ENCODE peak calls at places on chromosomes 6 and 20, in five cellular contexts. R, Y, S, D and W are unnamed samples.

GRCh38 chr6:30810813-30811329 is 66.5 kb upstream of the IER3 start:
- DNase-seq in D (no peak), R (no peak), Y (no peak), S (no peak), W (no peak)

GRCh38 chr6:161137320-161137719 is 136.5 kb downstream of the AGPAT4 start:
- DNase-seq in Y (no peak), S (no peak), R (no peak), D (no peak), W (no peak)

GRCh38 chr6:75337805-75338204 is 53.2 kb upstream of the TMEM30A start:
- DNase-seq in Y (no peak), R (no peak), S (no peak), D (no peak), W (peak)

GRCh38 chr6:54431466-54431865 is 123.2 kb downstream of the TINAG start:
- DNase-seq in S (no peak), D (no peak), Y (no peak), R (peak), W (peak)

GRCh38 chr6:106084106-106084963 is 1.8 kb upstream of the PRDM1 start:
- DNase-seq in S (no peak), R (peak), D (no peak), Y (no peak), W (peak)

GRCh38 chr6:17271628-17272027 is 9.5 kb upstream of the RBM24 start:
- DNase-seq in R (no peak), D (no peak), S (no peak), Y (no peak), W (no peak)

GRCh38 chr6:75234126-75234865 is 9.3 kb downstream of the COX7A2 start:
- DNase-seq in D (no peak), S (no peak), R (no peak), Y (no peak), W (peak)

GRCh38 chr6:144215402-144215931 is 65.2 kb downstream of the STX11 start:
- DNase-seq in D (peak), Y (peak), R (no peak), S (no peak), W (peak)

GRCh38 chr6:2378046-2378657 is 132.7 kb upstream of the GMDS start:
- DNase-seq in Y (no peak), S (no peak), R (no peak), D (no peak), W (no peak)

GRCh38 chr6:85496856-85497255 is 47.0 kb downstream of the NT5E start:
- DNase-seq in S (no peak), Y (no peak), D (no peak), R (no peak), W (no peak)

GRCh38 chr6:45835725-45836437 is 179.8 kb downstream of the CLIC5 start:
- DNase-seq in R (no peak), D (no peak), Y (no peak), S (no peak), W (no peak)

GRCh38 chr6:43671011-43671800 is 16.4 kb downstream of the MRPS18A start:
- DNase-seq in D (no peak), R (no peak), S (no peak), Y (no peak), W (no peak)

GRCh38 chr6:56764081-56764566 is 121.4 kb upstream of the DST start:
- DNase-seq in Y (no peak), S (no peak), D (no peak), R (no peak), W (peak)

GRCh38 chr6:89954721-89955148 is 60.5 kb downstream of the GJA10 start:
- DNase-seq in R (no peak), S (no peak), Y (no peak), D (no peak), W (no peak)

GRCh38 chr6:124870611-124871201 is 91.5 kb upstream of the RNF217 start:
- DNase-seq in Y (no peak), R (peak), D (no peak), S (peak), W (peak)

GRCh38 chr6:91970700-91971099 is 1383.8 kb upstream of the MAP3K7 start:
- DNase-seq in D (no peak), Y (no peak), R (no peak), S (no peak), W (no peak)

GRCh38 chr20:43955244-43956191 is 40.9 kb downstream of the TOX2 start:
- DNase-seq in D (no peak), Y (peak), S (peak), R (peak), W (peak)

GRCh38 chr6:51515052-51515402 is 572.4 kb downstream of the PKHD1 start:
- DNase-seq in S (no peak), R (no peak), Y (no peak), D (no peak), W (no peak)